ENCODE peak calls at places on chromosomes 2 and 18, in nine cellular contexts. G is tibial nerve, Q is spleen, S is uterus, W is K562, J is gastrocnemius medialis, Y is prostate gland, R is testis, A is sigmoid colon. B is an unnamed sample.

GRCh38 chr18:41486581-41486980 is 468.5 kb upstream of the PIK3C3 start:
- DNase-seq in G (no peak), Q (no peak), S (no peak), W (no peak), J (no peak), Y (no peak), R (no peak), A (no peak), B (no peak)

GRCh38 chr2:169999041-169999440 is 171.8 kb downstream of the UBR3 start:
- DNase-seq in G (no peak), Q (no peak), S (no peak), W (no peak), J (no peak), Y (no peak), R (no peak), A (no peak), B (no peak)

GRCh38 chr2:235146871-235147565 is 195.2 kb downstream of the SH3BP4 start:
- DNase-seq in G (no peak), Q (no peak), S (no peak), W (no peak), J (no peak), Y (no peak), R (no peak), A (no peak), B (no peak)

GRCh38 chr2:181742908-181743722 is 62.8 kb upstream of the NEUROD1 start:
- DNase-seq in G (no peak), Q (no peak), S (peak), W (no peak), J (no peak), Y (peak), R (peak), A (no peak), B (peak)

GRCh38 chr2:425947-426346 is 138.1 kb upstream of the ALKAL2 start:
- DNase-seq in G (no peak), Q (no peak), S (no peak), W (no peak), J (no peak), Y (no peak), R (no peak), A (no peak), B (no peak)

GRCh38 chr2:47072018-47072691 is 83.0 kb downstream of the STPG4 start:
- DNase-seq in G (peak), Q (peak), S (peak), W (no peak), J (peak), Y (no peak), R (peak), A (peak), B (no peak)

GRCh38 chr2:197862556-197862955 is 58.2 kb downstream of the PLCL1 start:
- DNase-seq in G (no peak), Q (no peak), S (no peak), W (no peak), J (no peak), Y (no peak), R (no peak), A (no peak), B (no peak)

GRCh38 chr2:64629875-64630274 is 23.8 kb downstream of the SERTAD2 start:
- DNase-seq in G (no peak), Q (no peak), S (no peak), W (no peak), J (no peak), Y (no peak), R (no peak), A (peak), B (no peak)

GRCh38 chr2:29239209-29239960 is 124.2 kb downstream of the CLIP4 start:
- DNase-seq in G (no peak), Q (peak), S (no peak), W (no peak), J (no peak), Y (no peak), R (no peak), A (peak), B (no peak)

GRCh38 chr2:235416816-235417499 is 76.9 kb upstream of the AGAP1 start:
- DNase-seq in G (no peak), Q (no peak), S (no peak), W (no peak), J (no peak), Y (no peak), R (no peak), A (no peak), B (no peak)

GRCh38 chr2:223260681-223261080 is 208.7 kb downstream of the KCNE4 start:
- DNase-seq in G (no peak), Q (no peak), S (no peak), W (no peak), J (no peak), Y (no peak), R (no peak), A (no peak), B (no peak)

GRCh38 chr2:241009601-241010530 is 11.4 kb downstream of the SNED1 start:
- DNase-seq in G (peak), Q (peak), S (peak), W (no peak), J (no peak), Y (peak), R (peak), A (peak), B (no peak)
- TF ChIP-seq POLR2A in G (no peak), Q (no peak), S (no peak), W (no peak), J (no peak), Y (no peak), R (no peak), A (no peak), B (no peak)

GRCh38 chr2:11155326-11156059 is at the start of gene SLC66A3:
- DNase-seq in G (no peak), Q (peak), S (no peak), W (no peak), J (no peak), Y (no peak), R (no peak), A (no peak), B (peak)
- TF ChIP-seq POLR2A in G (peak), Q (no peak), S (peak), W (peak), J (peak), Y (peak), R (peak), A (no peak), B (peak)

GRCh38 chr2:61177727-61178549 is 15.9 kb downstream of the C2orf74 start:
- DNase-seq in G (no peak), Q (peak), S (peak), W (no peak), J (peak), Y (peak), R (peak), A (no peak), B (peak)
- TF ChIP-seq POLR2A in G (no peak), Q (no peak), S (no peak), W (no peak), J (peak), Y (peak), R (no peak), A (no peak), B (no peak)

GRCh38 chr2:1705557-1706076 is 38.7 kb downstream of the PXDN start:
- DNase-seq in G (no peak), Q (no peak), S (no peak), W (no peak), J (no peak), Y (no peak), R (no peak), A (peak), B (no peak)
- TF ChIP-seq POLR2A in G (no peak), Q (no peak), S (no peak), W (no peak), J (no peak), Y (no peak), R (no peak), A (no peak), B (no peak)

GRCh38 chr2:199973703-199974102 is 18.3 kb downstream of the MAIP1 start:
- DNase-seq in G (no peak), Q (no peak), S (no peak), W (no peak), J (no peak), Y (no peak), R (no peak), A (no peak), B (peak)
- TF ChIP-seq POLR2A in G (no peak), Q (no peak), S (no peak), W (no peak), J (no peak), Y (no peak), R (no peak), A (no peak), B (no peak)

DNA sequence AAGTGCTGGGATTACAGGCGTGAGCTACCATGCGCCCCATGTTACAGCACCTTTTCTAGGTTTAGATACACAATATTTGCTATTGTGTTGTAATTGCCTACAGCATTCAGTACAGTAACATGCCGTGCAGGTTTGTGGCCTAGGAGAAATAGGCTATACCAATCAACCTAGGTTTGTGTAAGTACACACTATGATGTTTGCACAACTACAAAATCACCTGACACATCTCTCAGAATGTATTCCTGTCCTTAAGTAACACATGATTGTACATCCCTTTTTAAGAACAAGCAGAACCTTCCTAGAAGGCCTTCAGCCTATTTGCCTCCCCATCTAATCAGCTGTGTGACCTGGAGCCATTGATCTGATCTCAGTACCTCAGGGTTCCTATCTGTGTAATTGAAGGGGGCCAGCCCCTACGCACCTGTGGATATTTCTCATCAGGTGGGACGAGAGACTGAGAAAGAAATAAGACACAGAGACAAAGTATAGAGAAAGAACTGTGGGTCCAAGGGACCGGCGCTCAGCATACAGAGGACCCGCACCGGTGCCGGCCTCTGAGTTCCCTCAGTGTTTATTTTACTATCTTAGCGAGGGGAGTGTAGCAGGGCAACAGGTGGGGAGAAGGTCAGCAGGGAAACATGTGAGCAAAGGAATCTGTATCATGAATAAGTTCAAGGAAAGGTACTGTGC is 18.7 kb upstream of the TMBIM1 start:
- DNase-seq in G (no peak), Q (no peak), S (no peak), W (no peak), J (no peak), Y (no peak), R (no peak), A (no peak), B (no peak)
- TF ChIP-seq POLR2A in G (no peak), Q (no peak), S (no peak), W (no peak), J (no peak), Y (no peak), R (no peak), A (no peak), B (no peak)

DNA sequence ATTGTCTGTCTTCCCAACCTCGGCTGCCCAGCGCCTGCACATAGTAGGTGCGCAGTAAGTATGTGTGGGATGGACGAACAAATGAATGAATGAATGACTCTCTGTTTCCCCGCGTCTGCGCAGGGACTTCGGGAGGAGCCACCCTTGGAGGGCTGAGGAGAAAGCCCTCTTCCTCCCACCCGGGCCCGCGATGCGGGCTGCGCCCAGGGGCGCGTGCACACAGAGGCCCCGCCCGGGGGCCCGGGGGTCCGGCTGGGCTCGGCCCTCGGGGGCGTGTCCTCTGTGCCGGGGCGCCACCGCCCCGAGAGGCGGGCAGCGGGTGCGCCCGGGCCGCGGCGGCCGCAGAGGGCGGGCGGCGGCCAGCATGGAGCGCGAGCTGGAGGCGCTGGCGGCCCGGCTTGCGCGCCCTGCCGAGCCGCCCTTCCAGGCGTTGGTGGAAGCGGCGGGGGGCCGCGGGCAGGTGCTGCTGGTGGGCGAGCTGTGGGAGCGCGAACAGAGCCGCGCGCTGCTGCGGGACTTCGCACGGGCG is at the start of gene C2orf72:
- DNase-seq in G (no peak), Q (no peak), S (no peak), W (peak), J (no peak), Y (no peak), R (no peak), A (no peak), B (peak)
- TF ChIP-seq POLR2A in G (no peak), Q (no peak), S (no peak), W (no peak), J (no peak), Y (no peak), R (no peak), A (no peak), B (no peak)

DNA sequence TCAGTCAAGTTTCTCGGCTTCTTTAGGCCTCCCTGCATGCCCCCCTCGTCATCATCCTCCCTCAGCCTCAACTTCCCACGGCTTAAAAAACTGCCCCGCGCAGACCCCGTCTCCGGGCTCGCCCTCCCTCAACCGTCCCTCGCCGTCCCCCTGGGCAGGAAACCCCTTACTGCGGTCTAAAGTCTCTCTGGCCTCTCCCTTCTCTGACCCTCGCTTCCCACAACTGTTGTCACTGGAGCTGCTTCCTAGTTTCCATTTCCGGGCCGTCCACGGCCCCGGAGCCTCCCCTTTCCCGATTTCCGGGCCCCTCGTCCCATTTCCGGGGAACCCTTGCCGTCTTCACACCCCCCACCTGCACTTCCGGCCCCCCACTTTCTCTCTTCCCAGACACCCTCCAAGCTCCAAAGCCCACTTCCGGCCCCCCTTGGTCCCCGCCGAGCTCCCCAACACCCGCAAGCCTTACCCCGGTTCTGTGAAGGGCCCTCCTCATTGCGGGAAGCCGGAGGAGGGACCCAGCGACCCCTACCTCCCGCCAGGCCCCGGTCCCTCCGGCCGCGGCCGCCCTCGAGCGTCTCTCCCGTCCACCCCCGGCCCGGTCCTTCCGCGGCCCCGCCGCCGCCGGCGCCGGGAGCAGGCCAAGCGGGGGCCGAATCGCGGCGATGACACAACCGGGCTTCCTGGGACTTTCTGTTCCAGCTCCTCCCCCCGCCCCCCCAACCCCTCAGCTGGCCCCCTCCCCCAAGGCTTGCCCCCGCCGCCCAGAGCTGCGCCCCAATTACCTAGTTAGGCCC is 513 bp downstream of the TRIP12 start:
- DNase-seq in G (peak), Q (peak), S (peak), W (no peak), J (peak), Y (peak), R (peak), A (peak), B (peak)
- TF ChIP-seq POLR2A in G (peak), Q (no peak), S (peak), W (peak), J (no peak), Y (peak), R (no peak), A (no peak), B (no peak)

DNA sequence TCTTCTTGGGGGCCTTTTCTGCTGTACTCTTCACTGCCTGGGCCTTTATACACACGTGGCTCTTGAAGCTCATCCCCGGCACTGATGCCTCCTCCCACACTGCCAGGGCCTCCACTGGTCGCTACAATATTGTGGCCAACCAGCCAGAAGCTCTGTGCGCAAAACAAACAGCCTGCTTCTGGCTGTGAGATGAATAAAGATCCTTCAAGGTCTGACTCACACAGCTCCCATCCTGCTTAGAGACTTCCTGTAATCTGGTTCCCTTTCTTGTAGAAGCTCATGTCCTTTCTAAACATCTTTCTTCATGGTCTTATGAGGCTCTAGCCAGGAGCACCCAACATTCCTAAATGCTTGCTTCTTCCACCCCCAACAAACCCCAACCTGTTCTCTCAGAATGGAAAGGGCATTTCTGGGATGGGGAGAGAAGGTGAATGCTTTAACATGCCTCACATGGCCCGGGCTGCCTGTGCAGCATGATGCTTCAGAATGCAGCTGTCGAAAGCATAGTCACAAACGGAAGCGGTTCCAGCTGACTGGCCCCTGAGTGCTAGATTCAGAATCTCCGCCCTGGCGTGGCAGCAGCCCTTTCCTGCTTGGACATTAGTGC is 24.6 kb downstream of the NRP2 start:
- DNase-seq in G (no peak), Q (peak), S (peak), W (no peak), J (no peak), Y (no peak), R (peak), A (peak), B (no peak)
- TF ChIP-seq POLR2A in G (peak), Q (no peak), S (no peak), W (no peak), J (no peak), Y (no peak), R (no peak), A (no peak), B (no peak)

GRCh38 chr18:80035997-80036396 is 1.8 kb downstream of the RBFA start:
- DNase-seq in G (no peak), Q (no peak), S (no peak), W (peak), J (no peak), Y (no peak), R (no peak), A (no peak), B (peak)

GRCh38 chr18:80034852-80035406 is 695 bp downstream of the RBFA start:
- DNase-seq in G (no peak), Q (no peak), S (no peak), W (no peak), J (no peak), Y (no peak), R (no peak), A (no peak), B (peak)

GRCh38 chr18:80033181-80034067 is 810 bp upstream of the RBFA start:
- DNase-seq in G (no peak), Q (no peak), S (no peak), W (no peak), J (no peak), Y (peak), R (peak), A (peak), B (no peak)

GRCh38 chr18:80037300-80037699 is 3.1 kb downstream of the RBFA start:
- DNase-seq in G (no peak), Q (no peak), S (no peak), W (no peak), J (no peak), Y (no peak), R (no peak), A (no peak), B (no peak)

DNA sequence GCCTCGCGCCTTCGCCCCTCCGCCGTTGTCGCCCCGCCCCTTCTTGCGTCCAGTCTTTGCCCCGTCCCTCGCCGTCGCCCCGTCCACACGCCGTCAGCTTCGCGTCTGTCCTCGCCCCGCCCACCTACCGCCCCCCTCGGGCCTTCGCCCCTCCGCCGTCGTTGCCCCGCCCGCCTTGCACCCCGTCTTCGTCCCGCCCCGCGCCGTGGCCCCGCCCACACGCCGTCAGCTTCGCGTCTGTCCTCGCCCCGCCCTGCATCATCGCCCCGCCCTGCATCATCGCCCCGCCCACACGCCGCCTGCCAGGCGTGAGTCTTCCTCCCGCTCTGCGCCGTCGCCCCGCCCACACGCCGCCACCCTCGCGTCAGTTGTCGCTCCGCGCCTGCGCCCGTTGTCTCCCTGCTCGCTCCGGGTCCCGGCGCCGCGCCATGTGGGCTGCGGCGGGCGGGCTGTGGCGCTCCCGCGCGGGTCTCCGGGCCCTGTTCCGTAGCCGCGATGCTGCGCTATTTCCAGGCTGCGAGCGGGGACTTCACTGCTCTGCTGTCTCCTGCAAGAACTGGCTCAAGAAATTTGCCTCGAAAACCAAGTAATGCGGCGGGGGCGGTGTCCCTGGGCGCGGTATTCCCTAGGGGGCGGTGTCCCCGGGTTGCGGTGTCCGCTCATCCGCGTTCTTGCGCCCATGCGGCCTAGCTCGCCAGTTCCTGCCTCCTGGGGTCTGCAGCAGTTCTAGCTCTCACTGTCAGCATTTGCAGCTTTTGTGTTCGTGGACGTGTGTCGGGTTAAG is at the start of gene RBFA:
- DNase-seq in G (peak), Q (peak), S (peak), W (peak), J (peak), Y (peak), R (peak), A (peak), B (peak)
- TF ChIP-seq POLR2A in G (peak), Q (no peak), S (peak), W (peak), J (peak), Y (peak), R (no peak), A (no peak), B (peak)

B was measured in erythroblast.